ENCODE peak calls at places on chromosomes 4 and X, in eight cellular contexts. One of them, this sample, is unnamed.
A peak's percentile ranks its signal among the peaks of the same experiment; 100 is the strongest.

GRCh38 chr4:145799225-145799624 is 119.3 kb downstream of the C4orf51 start:
- DNase-seq in lower lobe of right lung: no peak
- DNase-seq in adrenal gland: no peak
- DNase-seq in lung: no peak
- DNase-seq in hepatocyte: no peak
- DNase-seq in HepG2: no peak
- DNase-seq in body of pancreas: no peak
- DNase-seq in tibial artery: no peak
- DNase-seq in this sample: no peak

GRCh38 chr4:182492456-182492855 is 249.3 kb downstream of the TENM3 start:
- DNase-seq in lower lobe of right lung: no peak
- DNase-seq in adrenal gland: no peak
- DNase-seq in lung: no peak
- DNase-seq in hepatocyte: peak; percentile 5
- DNase-seq in HepG2: no peak
- DNase-seq in body of pancreas: no peak
- DNase-seq in tibial artery: no peak
- DNase-seq in this sample: no peak

GRCh38 chrX:112839856-112840255 is 775 bp downstream of the AMOT start:
- DNase-seq in lower lobe of right lung: no peak
- DNase-seq in adrenal gland: no peak
- DNase-seq in lung: no peak
- DNase-seq in hepatocyte: no peak
- DNase-seq in HepG2: no peak
- DNase-seq in body of pancreas: no peak
- DNase-seq in tibial artery: no peak
- DNase-seq in this sample: no peak

GRCh38 chrX:107686792-107687191 is 58.5 kb downstream of the PRPS1 start:
- DNase-seq in lower lobe of right lung: no peak
- DNase-seq in adrenal gland: no peak
- DNase-seq in lung: no peak
- DNase-seq in hepatocyte: no peak
- DNase-seq in HepG2: no peak
- DNase-seq in body of pancreas: no peak
- DNase-seq in tibial artery: no peak
- DNase-seq in this sample: no peak

GRCh38 chr4:118325443-118325842 is 27.4 kb downstream of the PRSS12 start:
- DNase-seq in lower lobe of right lung: no peak
- DNase-seq in adrenal gland: no peak
- DNase-seq in lung: no peak
- DNase-seq in hepatocyte: no peak
- DNase-seq in HepG2: no peak
- DNase-seq in body of pancreas: no peak
- DNase-seq in tibial artery: no peak
- DNase-seq in this sample: no peak

GRCh38 chr4:53043096-53043495 is 181.0 kb downstream of the RASL11B start:
- DNase-seq in lower lobe of right lung: no peak
- DNase-seq in adrenal gland: no peak
- DNase-seq in lung: no peak
- DNase-seq in hepatocyte: no peak
- DNase-seq in HepG2: no peak
- DNase-seq in body of pancreas: no peak
- DNase-seq in tibial artery: no peak
- DNase-seq in this sample: no peak

GRCh38 chr4:74374561-74375327 is 9.8 kb downstream of the EREG start:
- DNase-seq in lower lobe of right lung: peak; percentile 90
- DNase-seq in adrenal gland: no peak
- DNase-seq in lung: peak; percentile 53
- DNase-seq in hepatocyte: no peak
- DNase-seq in HepG2: no peak
- DNase-seq in body of pancreas: peak; percentile 71
- DNase-seq in tibial artery: no peak
- DNase-seq in this sample: no peak

GRCh38 chr4:88897180-88897579 is 159.8 kb downstream of the FAM13A start:
- DNase-seq in lower lobe of right lung: no peak
- DNase-seq in adrenal gland: no peak
- DNase-seq in lung: no peak
- DNase-seq in hepatocyte: no peak
- DNase-seq in HepG2: no peak
- DNase-seq in body of pancreas: no peak
- DNase-seq in tibial artery: no peak
- DNase-seq in this sample: no peak

GRCh38 chr4:76624271-76624681 is 189.2 kb downstream of the SHROOM3 start:
- DNase-seq in lower lobe of right lung: no peak
- DNase-seq in adrenal gland: peak; percentile 80
- DNase-seq in lung: peak; percentile 37
- DNase-seq in hepatocyte: peak; percentile 72
- DNase-seq in HepG2: no peak
- DNase-seq in body of pancreas: peak; percentile 91
- DNase-seq in tibial artery: peak; percentile 84
- DNase-seq in this sample: no peak

GRCh38 chrX:86148024-86148511 is at the start of gene DACH2:
- DNase-seq in lower lobe of right lung: peak; percentile 74
- DNase-seq in adrenal gland: peak; percentile 76
- DNase-seq in lung: peak; percentile 64
- DNase-seq in hepatocyte: peak; percentile 88
- DNase-seq in HepG2: peak; percentile 40
- DNase-seq in body of pancreas: peak; percentile 83
- DNase-seq in tibial artery: peak; percentile 74
- DNase-seq in this sample: peak; percentile 55

GRCh38 chrX:136667446-136668168 is 19.6 kb downstream of the CD40LG start:
- DNase-seq in lower lobe of right lung: no peak
- DNase-seq in adrenal gland: no peak
- DNase-seq in lung: no peak
- DNase-seq in hepatocyte: no peak
- DNase-seq in HepG2: no peak
- DNase-seq in body of pancreas: no peak
- DNase-seq in tibial artery: no peak
- DNase-seq in this sample: no peak

GRCh38 chr4:8359193-8359592 is 81.3 kb downstream of the ACOX3 start:
- DNase-seq in lower lobe of right lung: no peak
- DNase-seq in adrenal gland: no peak
- DNase-seq in lung: no peak
- DNase-seq in hepatocyte: no peak
- DNase-seq in HepG2: no peak
- DNase-seq in body of pancreas: no peak
- DNase-seq in tibial artery: no peak
- DNase-seq in this sample: no peak

DNA sequence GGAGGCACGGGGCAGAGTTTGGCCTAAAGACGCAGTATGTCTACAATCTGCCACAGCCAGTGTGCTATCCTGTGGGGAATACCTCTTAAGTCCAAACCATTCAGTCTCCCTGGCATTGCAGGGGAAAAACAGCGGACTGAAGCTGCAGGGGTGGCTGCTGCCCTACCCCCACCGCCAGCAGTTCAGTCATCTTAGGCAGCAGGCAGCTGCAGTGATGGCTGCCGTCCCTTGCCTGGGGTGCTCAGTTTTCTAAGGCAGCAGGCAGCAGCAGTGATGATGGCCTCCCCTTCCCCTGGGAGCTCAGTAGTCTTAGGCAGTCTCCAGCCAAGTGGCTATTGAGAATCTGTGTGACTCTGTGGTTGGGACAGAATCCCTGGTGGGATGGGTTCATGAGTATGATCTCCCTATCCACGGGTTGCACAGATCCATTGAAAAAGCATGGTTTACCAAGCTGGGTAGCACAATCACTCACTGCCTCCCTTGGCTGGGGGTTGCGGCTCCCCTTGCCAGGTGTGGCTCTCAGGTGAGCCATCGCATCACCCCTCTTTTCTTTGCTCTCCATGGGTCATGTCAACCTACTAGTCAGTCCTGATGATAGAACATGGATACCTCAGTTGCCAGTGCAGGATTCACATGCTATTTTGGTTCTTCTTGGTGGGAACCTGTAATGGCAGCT is 48.9 kb upstream of the GRID2 start:
- DNase-seq in lower lobe of right lung: no peak
- DNase-seq in adrenal gland: no peak
- DNase-seq in lung: no peak
- DNase-seq in hepatocyte: no peak
- DNase-seq in HepG2: no peak
- DNase-seq in body of pancreas: no peak
- DNase-seq in tibial artery: no peak
- DNase-seq in this sample: no peak
- H3K9me3 ChIP-seq in lower lobe of right lung: no peaks in the 10 kb centered on the region
- H3K9me3 ChIP-seq in adrenal gland: no peaks in the 10 kb centered on the region
- H3K9me3 ChIP-seq in lung: no peaks in the 10 kb centered on the region
- H3K9me3 ChIP-seq in hepatocyte: no peaks in the 10 kb centered on the region
- H3K9me3 ChIP-seq in HepG2: peaks cover 51% of the 10 kb centered on the region
- H3K9me3 ChIP-seq in body of pancreas: no peaks in the 10 kb centered on the region
- H3K9me3 ChIP-seq in tibial artery: no peaks in the 10 kb centered on the region
- H3K9me3 ChIP-seq in this sample: no peaks in the 10 kb centered on the region

GRCh38 chr4:177091515-177091914 is 218.2 kb upstream of the NEIL3 start:
- DNase-seq in lower lobe of right lung: no peak
- DNase-seq in adrenal gland: no peak
- DNase-seq in lung: no peak
- DNase-seq in hepatocyte: no peak
- DNase-seq in HepG2: no peak
- DNase-seq in body of pancreas: no peak
- DNase-seq in tibial artery: no peak
- DNase-seq in this sample: no peak
- TF ChIP-seq CTCF in lower lobe of right lung: no peak
- TF ChIP-seq CTCF in adrenal gland: no peak
- TF ChIP-seq CTCF in lung: no peak
- TF ChIP-seq CTCF in hepatocyte: no peak
- TF ChIP-seq CTCF in HepG2: no peak
- TF ChIP-seq CTCF in body of pancreas: no peak
- TF ChIP-seq CTCF in tibial artery: no peak
- TF ChIP-seq CTCF in this sample: no peak

GRCh38 chrX:47723689-47724088 is 64.7 kb upstream of the UXT start:
- DNase-seq in lower lobe of right lung: no peak
- DNase-seq in adrenal gland: no peak
- DNase-seq in lung: no peak
- DNase-seq in hepatocyte: no peak
- DNase-seq in HepG2: peak; percentile 3
- DNase-seq in body of pancreas: peak; percentile 3
- DNase-seq in tibial artery: no peak
- DNase-seq in this sample: no peak

GRCh38 chrX:47722260-47722659 is 63.3 kb upstream of the UXT start:
- DNase-seq in lower lobe of right lung: no peak
- DNase-seq in adrenal gland: no peak
- DNase-seq in lung: no peak
- DNase-seq in hepatocyte: no peak
- DNase-seq in HepG2: no peak
- DNase-seq in body of pancreas: no peak
- DNase-seq in tibial artery: no peak
- DNase-seq in this sample: no peak

GRCh38 chrX:47723083-47723482 is 64.1 kb upstream of the UXT start:
- DNase-seq in lower lobe of right lung: no peak
- DNase-seq in adrenal gland: no peak
- DNase-seq in lung: no peak
- DNase-seq in hepatocyte: no peak
- DNase-seq in HepG2: no peak
- DNase-seq in body of pancreas: no peak
- DNase-seq in tibial artery: no peak
- DNase-seq in this sample: no peak
- H3K9me3 ChIP-seq in lower lobe of right lung: no peaks in the 10 kb centered on the region
- H3K9me3 ChIP-seq in adrenal gland: no peaks in the 10 kb centered on the region
- H3K9me3 ChIP-seq in lung: no peaks in the 10 kb centered on the region
- H3K9me3 ChIP-seq in hepatocyte: peaks cover 6% of the 10 kb centered on the region
- H3K9me3 ChIP-seq in HepG2: no peaks in the 10 kb centered on the region
- H3K9me3 ChIP-seq in body of pancreas: no peaks in the 10 kb centered on the region
- H3K9me3 ChIP-seq in tibial artery: peaks cover 3% of the 10 kb centered on the region
- H3K9me3 ChIP-seq in this sample: no peaks in the 10 kb centered on the region

GRCh38 chr4:101031971-101032370 is 315.4 kb downstream of the PPP3CA start:
- DNase-seq in lower lobe of right lung: no peak
- DNase-seq in adrenal gland: no peak
- DNase-seq in lung: no peak
- DNase-seq in hepatocyte: no peak
- DNase-seq in HepG2: no peak
- DNase-seq in body of pancreas: no peak
- DNase-seq in tibial artery: no peak
- DNase-seq in this sample: no peak

GRCh38 chr4:101037249-101037648 is 310.1 kb downstream of the PPP3CA start:
- DNase-seq in lower lobe of right lung: no peak
- DNase-seq in adrenal gland: no peak
- DNase-seq in lung: no peak
- DNase-seq in hepatocyte: no peak
- DNase-seq in HepG2: peak; percentile 7
- DNase-seq in body of pancreas: no peak
- DNase-seq in tibial artery: no peak
- DNase-seq in this sample: no peak

GRCh38 chr4:101037938-101038413 is 309.4 kb downstream of the PPP3CA start:
- DNase-seq in lower lobe of right lung: no peak
- DNase-seq in adrenal gland: no peak
- DNase-seq in lung: no peak
- DNase-seq in hepatocyte: no peak
- DNase-seq in HepG2: no peak
- DNase-seq in body of pancreas: no peak
- DNase-seq in tibial artery: no peak
- DNase-seq in this sample: no peak

GRCh38 chr4:101035522-101035921 is 311.8 kb downstream of the PPP3CA start:
- DNase-seq in lower lobe of right lung: no peak
- DNase-seq in adrenal gland: no peak
- DNase-seq in lung: no peak
- DNase-seq in hepatocyte: no peak
- DNase-seq in HepG2: no peak
- DNase-seq in body of pancreas: no peak
- DNase-seq in tibial artery: no peak
- DNase-seq in this sample: no peak

GRCh38 chr4:101033986-101034385 is 313.3 kb downstream of the PPP3CA start:
- DNase-seq in lower lobe of right lung: no peak
- DNase-seq in adrenal gland: no peak
- DNase-seq in lung: no peak
- DNase-seq in hepatocyte: no peak
- DNase-seq in HepG2: no peak
- DNase-seq in body of pancreas: no peak
- DNase-seq in tibial artery: no peak
- DNase-seq in this sample: no peak
- TF ChIP-seq CTCF in lower lobe of right lung: no peak
- TF ChIP-seq CTCF in adrenal gland: no peak
- TF ChIP-seq CTCF in lung: no peak
- TF ChIP-seq CTCF in hepatocyte: no peak
- TF ChIP-seq CTCF in HepG2: no peak
- TF ChIP-seq CTCF in body of pancreas: no peak
- TF ChIP-seq CTCF in tibial artery: no peak
- TF ChIP-seq CTCF in this sample: no peak

DNA sequence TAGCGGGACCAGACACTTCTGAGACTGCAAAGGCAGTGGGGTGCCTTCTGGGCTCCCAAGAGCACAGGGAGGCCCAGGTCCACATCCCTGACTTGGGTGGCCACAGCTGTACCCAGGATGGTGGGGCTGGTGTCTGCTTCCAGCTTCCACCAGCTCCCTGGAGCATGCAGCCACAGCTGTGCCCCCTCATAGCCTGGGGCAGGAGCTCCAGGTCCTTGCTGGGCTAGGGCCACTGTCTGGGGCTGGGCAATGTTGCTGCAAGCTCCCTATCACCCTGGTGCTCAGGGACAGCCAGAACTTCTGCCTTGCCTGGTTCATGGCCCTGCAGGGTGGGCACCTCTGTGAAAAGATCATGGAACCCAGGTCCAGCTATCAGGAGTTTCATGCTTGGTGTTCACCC is 673.9 kb downstream of the SH3BGRL start:
- DNase-seq in lower lobe of right lung: no peak
- DNase-seq in adrenal gland: no peak
- DNase-seq in lung: no peak
- DNase-seq in hepatocyte: no peak
- DNase-seq in HepG2: no peak
- DNase-seq in body of pancreas: no peak
- DNase-seq in tibial artery: no peak
- DNase-seq in this sample: no peak
- H3K9me3 ChIP-seq in lower lobe of right lung: no peaks in the 10 kb centered on the region
- H3K9me3 ChIP-seq in adrenal gland: no peaks in the 10 kb centered on the region
- H3K9me3 ChIP-seq in lung: no peaks in the 10 kb centered on the region
- H3K9me3 ChIP-seq in hepatocyte: no peaks in the 10 kb centered on the region
- H3K9me3 ChIP-seq in HepG2: peaks cover 70% of the 10 kb centered on the region
- H3K9me3 ChIP-seq in body of pancreas: no peaks in the 10 kb centered on the region
- H3K9me3 ChIP-seq in tibial artery: peaks cover 5% of the 10 kb centered on the region
- H3K9me3 ChIP-seq in this sample: no peaks in the 10 kb centered on the region